ENCODE peak calls at places on chromosomes 12 and 14, in four cellular contexts. C is upper lobe of left lung, V is AG09309, U is brain microvascular endothelial cell. Y is an unnamed sample.
A peak's percentile ranks its signal among the peaks of the same experiment; 100 is the strongest.

GRCh38 chr14:32567543-32568384 is 238.7 kb downstream of the AKAP6 start:
- DNase-seq in U (no peak), V (no peak), C (no peak), Y (no peak)

GRCh38 chr14:75979071-75979571 is 2.7 kb downstream of the TGFB3 start:
- DNase-seq in V (no peak), C (peak; percentile 53), U (no peak), Y (no peak)

GRCh38 chr14:75307700-75308379 is 29.2 kb downstream of the FOS start:
- DNase-seq in C (peak; percentile 37), U (peak; percentile 73), V (no peak), Y (no peak)

GRCh38 chr12:54060975-54061778 is 7.5 kb downstream of the HOXC4 start:
- DNase-seq in U (no peak), C (no peak), V (no peak), Y (no peak)

GRCh38 chr12:113097716-113098427 is 37.7 kb downstream of the RASAL1 start:
- DNase-seq in V (no peak), U (no peak), C (no peak), Y (no peak)

GRCh38 chr12:57475271-57476161 is 4.2 kb downstream of the ARHGAP9 start:
- DNase-seq in C (peak; percentile 89), U (no peak), V (no peak), Y (no peak)

GRCh38 chr12:39605501-39605900 is 14.1 kb downstream of the ABCD2 start:
- DNase-seq in V (no peak), C (no peak), U (peak; percentile 7), Y (no peak)

GRCh38 chr14:58919262-58919661 is 269.2 kb upstream of the DAAM1 start:
- DNase-seq in V (no peak), C (no peak), U (no peak), Y (no peak)

GRCh38 chr12:13695781-13696180 is 285.6 kb downstream of the GRIN2B start:
- DNase-seq in U (no peak), C (no peak), V (no peak), Y (no peak)
- H3K4me3 ChIP-seq in U (no peak overlapping the region), C (no peak overlapping the region), V (no peak overlapping the region), Y (no peak overlapping the region)

GRCh38 chr14:96373538-96373937 is 10.2 kb downstream of the GSKIP start:
- DNase-seq in C (no peak), U (no peak), V (no peak), Y (no peak)

GRCh38 chr14:96364911-96365310 is 1.6 kb downstream of the GSKIP start:
- DNase-seq in V (no peak), U (no peak), C (no peak), Y (no peak)

GRCh38 chr14:96370528-96370927 is 7.2 kb downstream of the GSKIP start:
- DNase-seq in C (no peak), V (no peak), U (no peak), Y (no peak)

GRCh38 chr14:96363751-96364336 is 518 bp downstream of the GSKIP start:
- DNase-seq in C (peak; percentile 43), U (peak; percentile 18), V (no peak), Y (no peak)

DNA sequence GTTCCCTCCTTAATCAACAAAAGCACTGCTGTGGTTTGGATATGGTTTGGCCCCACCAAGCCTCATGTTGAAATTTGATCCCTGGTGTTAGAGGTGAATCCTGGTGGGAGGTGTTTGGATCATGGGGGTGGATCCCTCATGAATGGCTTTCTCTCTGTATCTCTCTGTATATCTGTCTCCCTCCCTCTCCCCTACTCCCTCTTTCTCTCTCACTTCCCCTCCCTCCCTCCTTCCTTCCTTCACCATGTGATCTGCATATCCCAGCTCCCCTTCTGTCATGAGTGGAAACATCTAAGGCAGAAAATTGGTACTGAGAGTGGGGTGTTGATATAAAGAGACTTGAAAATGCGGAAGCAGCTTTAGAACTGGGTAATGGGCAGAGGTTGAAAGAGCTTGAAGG is 5.2 kb downstream of the GSKIP start:
- DNase-seq in U (no peak), V (no peak), C (no peak), Y (no peak)
- H3K4me3 ChIP-seq in U (no peak overlapping the region), V (no peak overlapping the region), C (no peak overlapping the region), Y (no peak overlapping the region)

GRCh38 chr12:9756174-9756573 is 4.5 kb downstream of the CD69 start:
- DNase-seq in V (no peak), C (no peak), U (no peak), Y (no peak)

GRCh38 chr12:9759680-9760592 is 765 bp downstream of the CD69 start:
- DNase-seq in V (no peak), C (no peak), U (no peak), Y (no peak)

GRCh38 chr12:9757433-9758025 is 3.2 kb downstream of the CD69 start:
- DNase-seq in U (no peak), C (no peak), V (no peak), Y (no peak)

GRCh38 chr12:9756756-9757155 is 3.9 kb downstream of the CD69 start:
- DNase-seq in U (no peak), C (no peak), V (no peak), Y (no peak)

DNA sequence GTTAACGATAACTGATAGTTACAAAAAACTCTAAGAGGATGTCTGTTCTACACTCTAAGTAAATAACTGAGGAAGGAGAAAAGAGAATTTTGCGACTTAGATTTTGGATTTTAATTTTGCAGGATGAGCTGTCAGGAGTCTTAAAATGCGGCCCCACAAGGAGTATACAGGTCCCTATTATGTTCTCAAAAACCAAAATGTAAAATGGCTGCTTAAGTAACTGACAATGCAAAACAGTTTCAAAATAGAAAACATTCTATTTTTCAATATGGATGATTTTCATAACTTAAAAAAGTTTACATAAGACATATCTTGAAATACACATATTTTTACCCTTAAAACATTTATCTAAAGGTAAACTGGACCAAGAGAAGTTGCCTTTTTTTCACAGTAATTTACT is 2.6 kb downstream of the CD69 start:
- DNase-seq in U (no peak), V (no peak), C (no peak), Y (no peak)
- H3K4me3 ChIP-seq in U (no peak overlapping the region), V (no peak overlapping the region), C (no peak overlapping the region), Y (no peak overlapping the region)

DNA sequence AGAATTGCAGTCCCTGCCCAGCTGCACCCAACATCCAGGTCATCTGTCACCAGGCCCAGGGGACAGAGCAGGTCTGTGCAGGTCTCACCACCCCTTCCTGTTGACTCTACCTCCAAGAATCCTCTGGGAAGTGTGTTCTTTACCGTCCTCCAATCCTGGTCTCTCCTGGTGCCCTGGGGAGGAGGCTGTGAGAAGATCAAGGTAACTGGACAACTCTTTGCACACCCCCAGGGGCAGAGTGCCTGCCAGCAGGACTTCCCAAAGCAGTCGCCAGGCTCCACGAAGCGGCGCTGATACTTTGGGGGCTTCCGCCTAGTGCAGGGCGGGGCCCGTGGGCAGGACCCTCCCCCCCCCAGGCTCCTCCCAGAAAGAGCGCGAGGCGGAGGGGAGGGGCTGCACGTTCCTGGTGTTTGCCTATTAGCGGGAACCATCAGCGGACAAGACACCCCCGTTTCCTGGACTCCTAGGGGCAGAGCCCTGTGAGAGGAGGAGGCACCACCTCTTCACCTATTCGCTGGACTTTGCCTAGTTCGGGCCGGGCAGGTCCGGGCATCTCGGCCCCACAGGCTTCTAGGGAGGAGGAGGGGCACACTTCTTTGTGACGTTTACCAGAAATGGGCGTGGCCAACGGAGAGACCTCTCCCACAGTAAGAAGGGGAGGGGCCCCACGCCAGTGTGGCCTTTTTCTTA is 918.0 kb downstream of the AACS start:
- DNase-seq in V (no peak), C (peak; percentile 58), U (no peak), Y (no peak)
- H3K4me3 ChIP-seq in V (no peak overlapping the region), C (no peak overlapping the region), U (peak overlapping the region; percentile 37), Y (no peak overlapping the region)

GRCh38 chr12:93375906-93376305 is 1.8 kb upstream of the NUDT4 start:
- DNase-seq in U (no peak), C (no peak), V (no peak), Y (no peak)
- H3K4me3 ChIP-seq in U (no peak overlapping the region), C (no peak overlapping the region), V (no peak overlapping the region), Y (no peak overlapping the region)

DNA sequence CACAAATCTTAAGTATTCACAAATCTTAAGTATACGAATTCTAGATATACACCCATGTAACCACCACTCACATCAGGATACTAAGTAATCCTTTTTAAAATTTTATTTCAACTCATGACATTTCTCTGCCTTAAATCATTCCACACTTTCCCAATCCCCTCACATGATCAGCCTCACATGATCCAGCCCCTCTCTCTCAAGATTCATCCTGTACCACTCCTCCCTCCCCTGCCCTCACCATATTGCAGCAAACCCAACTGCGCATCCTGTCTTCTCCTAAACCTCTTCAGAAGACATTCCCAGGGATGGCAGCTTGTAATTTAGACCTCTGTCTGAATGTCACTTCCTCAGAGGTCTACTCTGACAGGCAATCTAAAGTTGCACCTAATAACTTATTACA is 1.7 kb upstream of the EIF4B start:
- DNase-seq in U (no peak), V (no peak), C (no peak), Y (no peak)
- H3K4me3 ChIP-seq in U (no peak overlapping the region), V (no peak overlapping the region), C (no peak overlapping the region), Y (no peak overlapping the region)

GRCh38 chr14:77642407-77642806 is 26.0 kb upstream of the SPTLC2 start:
- DNase-seq in U (no peak), V (no peak), C (no peak), Y (no peak)
- H3K4me3 ChIP-seq in U (peak overlapping the region; percentile 51), V (no peak overlapping the region), C (no peak overlapping the region), Y (peak overlapping the region; percentile 44)

DNA sequence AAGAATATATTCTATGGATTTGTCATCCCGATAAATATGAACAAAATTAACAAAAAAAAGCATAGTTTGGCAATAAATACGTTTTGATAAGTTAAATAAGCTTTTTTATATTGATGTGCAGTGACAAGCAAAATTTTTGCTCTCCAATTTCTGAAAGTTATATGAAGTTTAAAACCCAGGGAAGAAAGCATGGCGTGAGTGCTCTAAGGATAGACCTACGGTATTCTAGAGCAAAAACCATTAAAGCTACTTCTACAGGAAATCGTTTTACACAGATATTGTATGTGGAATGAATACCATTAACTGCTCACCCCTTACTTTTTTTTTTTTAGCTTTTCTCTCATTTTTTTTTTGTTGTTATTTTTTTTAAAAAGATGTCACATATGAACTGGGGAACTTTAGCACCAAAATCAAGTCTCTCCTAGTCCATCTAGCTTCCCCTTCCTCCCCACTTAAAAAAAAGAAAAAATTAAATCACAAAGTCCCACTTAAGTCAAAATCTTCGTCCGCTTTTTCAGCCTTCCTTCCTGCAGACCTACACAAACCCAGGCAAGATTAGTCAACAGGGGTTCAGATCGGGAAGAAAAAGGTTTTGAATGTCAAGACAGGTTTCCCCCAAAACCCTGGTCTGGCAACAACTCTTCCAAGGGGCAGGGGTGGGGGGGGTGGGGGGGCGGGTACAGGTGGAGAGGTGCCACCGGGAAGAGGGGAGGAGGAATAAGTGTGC is 4.4 kb downstream of the ZFP36L1 start:
- DNase-seq in V (no peak), U (no peak), C (no peak), Y (no peak)
- H3K4me3 ChIP-seq in V (peak overlapping the region; percentile 89), U (peak overlapping the region; percentile 81), C (no peak overlapping the region), Y (peak overlapping the region; percentile 100)